ENCODE peak calls at places on chromosomes 7 and 10, in five cellular contexts. K is H1, Z is GM23338, V is HCT116, E is HepG2. T is an unnamed sample.

GRCh38 chr7:138975343-138976104 is 5.7 kb downstream of the KIAA1549 start:
- DNase-seq in Z (peak; percentile 39), K (no peak), V (no peak), E (no peak), T (no peak)

GRCh38 chr10:22320591-22321155 is at the start of gene BMI1:
- DNase-seq in V (no peak), Z (peak; percentile 68), K (peak; percentile 54), E (peak; percentile 63), T (peak; percentile 60)

GRCh38 chr7:55570218-55570873 is 2.0 kb downstream of the VOPP1 start:
- DNase-seq in E (no peak), K (no peak), V (no peak), Z (no peak), T (peak; percentile 26)

GRCh38 chr7:123999698-124000097 is 33.2 kb downstream of the TMEM229A start:
- DNase-seq in K (no peak), E (no peak), V (no peak), Z (no peak), T (no peak)

GRCh38 chr10:118531105-118531851 is 64.2 kb downstream of the PRLHR start:
- DNase-seq in K (no peak), Z (no peak), E (no peak), V (no peak), T (no peak)

GRCh38 chr10:79925614-79926013 is 23.3 kb downstream of the SFTPD start:
- DNase-seq in Z (no peak), V (no peak), K (peak; percentile 17), E (no peak), T (no peak)

GRCh38 chr7:111540199-111540815 is 22.0 kb downstream of the IMMP2L start:
- DNase-seq in K (no peak), V (no peak), E (no peak), Z (no peak), T (no peak)

GRCh38 chr10:87635498-87636312 is 24.0 kb upstream of the PAPSS2 start:
- DNase-seq in E (peak; percentile 43), K (no peak), Z (no peak), V (peak; percentile 61), T (peak; percentile 80)

GRCh38 chr10:33132626-33133025 is 174.6 kb upstream of the ITGB1 start:
- DNase-seq in Z (peak; percentile 51), E (no peak), V (no peak), K (no peak), T (no peak)

DNA sequence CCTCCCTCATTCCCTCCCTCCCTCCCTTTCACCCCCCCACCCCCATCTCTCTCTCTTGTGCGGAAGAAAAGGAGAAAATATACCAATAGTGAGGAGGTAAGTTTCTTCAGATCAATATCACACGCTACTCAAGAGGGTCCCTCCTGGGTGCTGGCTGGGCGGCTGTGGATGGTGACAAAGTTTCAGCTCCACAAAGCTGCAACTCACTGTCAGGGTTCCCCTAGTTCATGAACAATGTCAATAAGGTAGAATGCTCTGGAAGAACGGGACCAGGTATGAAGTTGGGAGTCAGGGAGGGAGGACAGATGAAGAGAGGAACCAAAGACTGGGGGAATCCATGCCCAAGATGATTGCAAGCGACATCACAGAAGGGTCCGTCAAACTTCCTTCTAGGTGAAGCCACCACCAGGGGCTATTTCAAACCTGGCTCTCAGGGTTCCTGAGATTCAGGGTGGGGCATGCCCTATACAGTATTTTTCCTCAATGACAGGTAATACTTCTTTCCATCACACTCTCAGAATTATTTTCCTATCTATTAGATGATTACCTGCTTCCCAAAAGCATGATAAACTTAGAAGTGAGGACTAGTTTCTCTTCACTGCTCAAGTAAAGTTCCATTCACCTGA is 1.4 kb upstream of the PDE1C start:
- DNase-seq in Z (peak; percentile 21), K (no peak), E (no peak), V (no peak), T (no peak)
- H2AFZ ChIP-seq in Z (peak overlapping the region; percentile 99), K (no peak overlapping the region), E (no peak overlapping the region), V (no peak overlapping the region), T (peak overlapping the region; percentile 89)

GRCh38 chr10:127415901-127416630 is 133.0 kb upstream of the NPS start:
- DNase-seq in K (no peak), V (no peak), E (no peak), Z (no peak), T (no peak)
- H3K27ac ChIP-seq in K (no peak overlapping the region), V (no peak overlapping the region), E (no peak overlapping the region), Z (no peak overlapping the region), T (no peak overlapping the region)

GRCh38 chr7:36969376-36969775 is 245.1 kb upstream of the AOAH start:
- DNase-seq in Z (no peak), V (no peak), K (no peak), E (no peak), T (peak; percentile 63)
- TF ChIP-seq POLR2AphosphoS5 in Z (no peak), V (no peak), K (no peak), E (no peak), T (no peak)

GRCh38 chr7:142873281-142873784 is 12.2 kb downstream of the TRPV6 start:
- DNase-seq in K (peak; percentile 84), E (no peak), V (peak; percentile 28), Z (peak; percentile 64), T (no peak)

GRCh38 chr7:142873871-142874270 is 11.7 kb downstream of the TRPV6 start:
- DNase-seq in V (no peak), K (no peak), E (no peak), Z (no peak), T (no peak)

GRCh38 chr7:142875456-142875855 is 10.1 kb downstream of the TRPV6 start:
- DNase-seq in V (no peak), E (no peak), Z (no peak), K (no peak), T (no peak)

GRCh38 chr7:142874409-142874808 is 11.1 kb downstream of the TRPV6 start:
- DNase-seq in E (no peak), Z (no peak), K (no peak), V (no peak), T (no peak)

DNA sequence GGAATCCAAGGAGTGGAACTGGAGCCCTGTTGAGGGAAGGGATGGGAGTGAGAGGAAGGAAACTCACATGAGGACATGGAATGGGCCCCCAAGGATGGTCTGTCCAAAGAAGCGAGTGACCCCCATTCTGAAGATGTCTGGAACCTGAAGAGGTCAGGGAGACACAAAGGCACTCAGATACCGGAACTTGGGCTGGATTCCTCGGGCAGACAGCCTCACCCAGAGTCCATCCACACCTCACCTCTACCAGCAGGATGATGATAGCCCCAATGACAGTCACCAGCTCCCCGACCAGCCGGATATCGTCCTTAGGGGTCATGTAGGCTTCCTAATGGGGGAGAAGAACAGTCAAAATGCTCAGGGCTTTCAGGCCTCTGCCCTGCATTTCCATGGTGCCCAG is 10.7 kb downstream of the TRPV6 start:
- DNase-seq in E (no peak), K (no peak), Z (no peak), V (no peak), T (no peak)
- H2AFZ ChIP-seq in E (no peak overlapping the region), K (no peak overlapping the region), Z (no peak overlapping the region), V (no peak overlapping the region), T (no peak overlapping the region)

GRCh38 chr10:128026620-128027281 is 99.5 kb downstream of the MKI67 start:
- DNase-seq in Z (no peak), E (no peak), K (no peak), V (no peak), T (peak; percentile 54)
- H3K27ac ChIP-seq in Z (no peak overlapping the region), E (no peak overlapping the region), K (no peak overlapping the region), V (no peak overlapping the region), T (peak overlapping the region; percentile 10)

GRCh38 chr7:28052933-28053332 is 127.7 kb downstream of the JAZF1 start:
- DNase-seq in Z (no peak), V (no peak), E (no peak), K (no peak), T (peak; percentile 82)

GRCh38 chr7:28048694-28049093 is 131.9 kb downstream of the JAZF1 start:
- DNase-seq in K (no peak), E (no peak), Z (no peak), V (no peak), T (no peak)

GRCh38 chr7:28055161-28055544 is 125.4 kb downstream of the JAZF1 start:
- DNase-seq in E (no peak), V (no peak), Z (no peak), K (no peak), T (no peak)

GRCh38 chr7:28060371-28060950 is 120.1 kb downstream of the JAZF1 start:
- DNase-seq in V (no peak), K (no peak), E (no peak), Z (peak; percentile 68), T (no peak)

DNA sequence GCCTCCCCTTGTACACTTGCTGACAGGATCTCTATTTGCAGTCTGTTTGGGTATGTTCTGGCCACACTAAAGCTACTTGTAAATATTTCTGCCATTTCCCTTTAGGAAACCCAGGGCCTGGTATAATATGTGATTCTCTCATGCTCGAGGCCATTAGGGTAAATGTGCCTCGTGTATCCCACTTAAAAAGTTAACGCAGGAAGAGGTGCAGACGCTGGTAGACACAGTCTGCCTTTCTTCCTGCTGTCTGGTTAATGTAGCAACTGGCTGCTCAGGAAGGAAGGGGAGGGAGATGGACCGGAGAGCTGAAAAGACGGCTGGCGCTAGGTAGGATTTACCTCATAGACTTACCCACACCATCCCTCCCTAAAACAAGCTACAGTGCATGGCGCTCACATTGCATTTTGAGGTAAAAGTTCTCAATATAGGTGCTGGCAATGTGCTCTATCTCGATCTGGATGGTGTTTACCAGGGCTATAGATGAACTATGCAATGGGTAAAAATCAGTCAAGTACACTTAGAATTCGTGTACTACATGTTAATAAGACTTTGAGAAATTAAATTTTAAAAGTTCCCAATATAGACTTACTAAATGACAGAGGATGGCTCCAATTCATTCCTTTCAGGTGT is 125.9 kb downstream of the JAZF1 start:
- DNase-seq in K (no peak), V (no peak), Z (no peak), E (no peak), T (peak; percentile 29)
- TF ChIP-seq POLR2AphosphoS5 in K (no peak), V (no peak), Z (no peak), E (no peak), T (no peak)

GRCh38 chr7:106122713-106123112 is 10.6 kb upstream of the SYPL1 start:
- DNase-seq in Z (no peak), K (no peak), E (no peak), V (no peak), T (no peak)
- H2AFZ ChIP-seq in Z (peak overlapping the region; percentile 61), K (no peak overlapping the region), E (no peak overlapping the region), V (no peak overlapping the region), T (no peak overlapping the region)

DNA sequence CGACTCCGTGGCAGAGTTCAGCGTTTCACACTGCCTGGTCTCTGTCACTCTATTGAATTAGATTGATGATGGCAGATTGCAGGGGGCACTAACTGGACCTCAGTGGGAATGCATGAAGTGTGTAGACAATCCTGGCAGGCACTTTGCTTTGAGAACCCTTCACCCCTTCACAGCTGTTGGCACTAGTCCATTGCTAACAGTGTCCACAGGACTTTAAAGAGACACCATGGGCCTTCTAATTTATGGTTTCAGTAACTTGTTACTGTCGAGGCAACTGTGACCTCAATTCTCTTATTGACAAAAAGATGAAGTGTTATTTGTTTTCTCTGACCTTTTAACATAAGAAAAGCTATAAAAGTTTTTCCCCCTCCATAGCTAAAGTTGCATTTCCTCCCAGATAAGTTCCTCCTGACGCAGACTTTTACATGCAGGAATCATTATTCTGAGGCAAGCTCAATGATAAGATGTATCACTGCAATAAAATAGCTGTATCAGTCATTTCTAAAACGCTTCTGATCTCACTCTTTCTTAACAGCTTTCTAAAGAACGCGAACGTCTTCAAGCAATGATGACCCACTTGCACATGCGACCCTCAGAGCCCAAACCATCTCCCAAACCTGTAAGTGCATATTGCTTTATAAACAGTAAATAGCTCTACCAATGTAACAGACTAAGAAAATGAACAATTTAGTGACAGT is 238.9 kb downstream of the FOXP2 start:
- DNase-seq in V (no peak), E (no peak), Z (no peak), K (no peak), T (peak; percentile 21)
- H3K27ac ChIP-seq in V (no peak overlapping the region), E (no peak overlapping the region), Z (no peak overlapping the region), K (no peak overlapping the region), T (no peak overlapping the region)

T was measured in endothelial cell of umbilical vein.